ENCODE peak calls at places on chromosomes 4 and X, in nine cellular contexts. One of them, this sample, is unnamed.

GRCh38 chrX:80432863-80433262 is 12.6 kb downstream of the TENT5D start:
- ATAC-seq in effector memory CD8-positive, alpha-beta T cell: no peak
- ATAC-seq in SK-N-SH treated with all-trans-retinoic acid at 6 μM for 48 hours: no peak
- ATAC-seq in gastroesophageal sphincter: no peak
- ATAC-seq in IMR-90: no peak
- ATAC-seq in aorta: no peak
- ATAC-seq in natural killer cell: no peak
- ATAC-seq in left lung: no peak
- ATAC-seq in activated B cell treated with CpG ODN at 0.5 μM for 24 hours: no peak
- ATAC-seq in this sample: no peak

GRCh38 chr4:78971326-78971725 is 32.1 kb upstream of the PAQR3 start:
- ATAC-seq in effector memory CD8-positive, alpha-beta T cell: no peak
- ATAC-seq in SK-N-SH treated with all-trans-retinoic acid at 6 μM for 48 hours: no peak
- ATAC-seq in gastroesophageal sphincter: peak; percentile 92
- ATAC-seq in IMR-90: no peak
- ATAC-seq in aorta: peak; percentile 87
- ATAC-seq in natural killer cell: no peak
- ATAC-seq in left lung: peak; percentile 29
- ATAC-seq in activated B cell treated with CpG ODN at 0.5 μM for 24 hours: no peak
- ATAC-seq in this sample: no peak

GRCh38 chr4:142348489-142349076 is 497.5 kb downstream of the INPP4B start:
- ATAC-seq in effector memory CD8-positive, alpha-beta T cell: no peak
- ATAC-seq in SK-N-SH treated with all-trans-retinoic acid at 6 μM for 48 hours: no peak
- ATAC-seq in gastroesophageal sphincter: no peak
- ATAC-seq in IMR-90: no peak
- ATAC-seq in aorta: no peak
- ATAC-seq in natural killer cell: no peak
- ATAC-seq in left lung: no peak
- ATAC-seq in activated B cell treated with CpG ODN at 0.5 μM for 24 hours: no peak
- ATAC-seq in this sample: no peak

GRCh38 chr4:42331914-42332368 is 65.3 kb upstream of the SHISA3 start:
- ATAC-seq in effector memory CD8-positive, alpha-beta T cell: no peak
- ATAC-seq in SK-N-SH treated with all-trans-retinoic acid at 6 μM for 48 hours: no peak
- ATAC-seq in gastroesophageal sphincter: peak; percentile 87
- ATAC-seq in IMR-90: peak; percentile 60
- ATAC-seq in aorta: peak; percentile 65
- ATAC-seq in natural killer cell: no peak
- ATAC-seq in left lung: no peak
- ATAC-seq in activated B cell treated with CpG ODN at 0.5 μM for 24 hours: no peak
- ATAC-seq in this sample: no peak

GRCh38 chr4:119027815-119028214 is 107.8 kb upstream of the MYOZ2 start:
- ATAC-seq in effector memory CD8-positive, alpha-beta T cell: no peak
- ATAC-seq in SK-N-SH treated with all-trans-retinoic acid at 6 μM for 48 hours: no peak
- ATAC-seq in gastroesophageal sphincter: no peak
- ATAC-seq in IMR-90: no peak
- ATAC-seq in aorta: no peak
- ATAC-seq in natural killer cell: no peak
- ATAC-seq in left lung: no peak
- ATAC-seq in activated B cell treated with CpG ODN at 0.5 μM for 24 hours: no peak
- ATAC-seq in this sample: no peak

GRCh38 chr4:149719806-149720205 is 95.8 kb downstream of the IQCM start:
- ATAC-seq in effector memory CD8-positive, alpha-beta T cell: no peak
- ATAC-seq in SK-N-SH treated with all-trans-retinoic acid at 6 μM for 48 hours: no peak
- ATAC-seq in gastroesophageal sphincter: no peak
- ATAC-seq in IMR-90: no peak
- ATAC-seq in aorta: no peak
- ATAC-seq in natural killer cell: no peak
- ATAC-seq in left lung: no peak
- ATAC-seq in activated B cell treated with CpG ODN at 0.5 μM for 24 hours: no peak
- ATAC-seq in this sample: no peak

GRCh38 chr4:81566076-81566663 is 94.5 kb upstream of the RASGEF1B start:
- ATAC-seq in effector memory CD8-positive, alpha-beta T cell: no peak
- ATAC-seq in SK-N-SH treated with all-trans-retinoic acid at 6 μM for 48 hours: no peak
- ATAC-seq in gastroesophageal sphincter: peak; percentile 71
- ATAC-seq in IMR-90: peak; percentile 24
- ATAC-seq in aorta: peak; percentile 72
- ATAC-seq in natural killer cell: no peak
- ATAC-seq in left lung: peak; percentile 65
- ATAC-seq in activated B cell treated with CpG ODN at 0.5 μM for 24 hours: no peak
- ATAC-seq in this sample: no peak

GRCh38 chr4:4787421-4787820 is 72.0 kb upstream of the MSX1 start:
- ATAC-seq in effector memory CD8-positive, alpha-beta T cell: no peak
- ATAC-seq in SK-N-SH treated with all-trans-retinoic acid at 6 μM for 48 hours: no peak
- ATAC-seq in gastroesophageal sphincter: no peak
- ATAC-seq in IMR-90: no peak
- ATAC-seq in aorta: no peak
- ATAC-seq in natural killer cell: no peak
- ATAC-seq in left lung: no peak
- ATAC-seq in activated B cell treated with CpG ODN at 0.5 μM for 24 hours: no peak
- ATAC-seq in this sample: no peak

This sample was measured in activated CD4-positive, CD25-positive, alpha-beta regulatory T cell treated with anti-CD3 and anti-CD28 coated beads, Interleukin-2, amount 50 U/mL, for 24 hours.